ENCODE peak calls at places on chromosomes 6 and 20, in eight cellular contexts. Q is heart right ventricle; U is choroid plexus epithelial cell; E is fibroblast of pulmonary artery; Y is CD4-positive, alpha-beta T cell; A is uterus; I is GM12865; K is progenitor cell of endocrine pancreas. P is an unnamed sample.
A peak's percentile ranks its signal among the peaks of the same experiment; 100 is the strongest.

GRCh38 chr6:142696123-142696522 is 248.9 kb downstream of the HIVEP2 start:
- DNase-seq in E (no peak), I (no peak), K (no peak), Q (no peak), U (no peak), A (no peak), Y (no peak), P (no peak)

GRCh38 chr6:169141706-169142705 is 111.6 kb downstream of the THBS2 start:
- DNase-seq in U (no peak), E (peak; percentile 34), I (no peak), Q (peak; percentile 56), K (no peak), Y (no peak), A (peak; percentile 50), P (no peak)

GRCh38 chr6:18595774-18596528 is 208.8 kb downstream of the RNF144B start:
- DNase-seq in Q (peak; percentile 63), U (peak; percentile 83), A (peak; percentile 73), I (peak; percentile 65), Y (no peak), K (peak; percentile 54), E (peak; percentile 78), P (peak; percentile 40)

GRCh38 chr6:2579241-2579761 is 171.4 kb downstream of the MYLK4 start:
- DNase-seq in E (peak; percentile 57), Y (no peak), K (no peak), I (no peak), U (peak; percentile 46), Q (peak; percentile 60), A (no peak), P (no peak)

GRCh38 chr20:32158943-32159660 is 48.4 kb downstream of the PLAGL2 start:
- DNase-seq in E (peak; percentile 9), Q (no peak), K (no peak), U (no peak), A (no peak), Y (no peak), I (no peak), P (no peak)

GRCh38 chr6:38185752-38186151 is 366.2 kb downstream of the ZFAND3 start:
- DNase-seq in Y (no peak), U (no peak), Q (no peak), A (no peak), E (no peak), K (no peak), I (no peak), P (no peak)

GRCh38 chr6:402901-403658 is 11.5 kb downstream of the IRF4 start:
- DNase-seq in Y (no peak), A (no peak), I (peak; percentile 68), K (no peak), Q (no peak), U (no peak), E (no peak), P (no peak)

GRCh38 chr6:56363796-56364195 is 116.4 kb upstream of the COL21A1 start:
- DNase-seq in E (no peak), A (no peak), U (no peak), I (no peak), Y (no peak), Q (no peak), K (no peak), P (no peak)

GRCh38 chr6:52317841-52318581 is 33.5 kb upstream of the MCM3 start:
- DNase-seq in A (no peak), Y (no peak), U (peak; percentile 75), E (peak; percentile 52), I (peak; percentile 78), K (no peak), Q (no peak), P (peak; percentile 76)

GRCh38 chr20:56829788-56830385 is 200.8 kb downstream of the TFAP2C start:
- DNase-seq in K (no peak), Y (no peak), I (no peak), A (no peak), U (no peak), Q (no peak), E (no peak), P (no peak)

GRCh38 chr6:160036790-160037206 is 67.9 kb downstream of the IGF2R start:
- DNase-seq in I (no peak), Y (no peak), Q (peak; percentile 36), K (no peak), E (peak; percentile 83), U (no peak), A (peak; percentile 47), P (no peak)

GRCh38 chr6:70563540-70563939 is 3.2 kb upstream of the SDHAF4 start:
- DNase-seq in I (no peak), Y (no peak), E (peak; percentile 42), Q (no peak), A (peak; percentile 22), K (no peak), U (peak; percentile 41), P (no peak)

GRCh38 chr20:408843-409696 is 971 bp downstream of the RBCK1 start:
- DNase-seq in Y (no peak), Q (no peak), E (no peak), U (no peak), A (no peak), I (peak; percentile 58), K (no peak), P (no peak)

GRCh38 chr20:36830791-36831691 is 44.9 kb upstream of the TLDC2 start:
- DNase-seq in K (no peak), A (peak; percentile 76), I (no peak), E (peak; percentile 71), U (peak; percentile 23), Y (no peak), Q (peak; percentile 80), P (no peak)
- TF ChIP-seq CTCF in K (no peak), A (peak; percentile 52), I (no peak), E (peak; percentile 62), U (peak; percentile 60), Y (no peak), Q (no peak), P (no peak)

DNA sequence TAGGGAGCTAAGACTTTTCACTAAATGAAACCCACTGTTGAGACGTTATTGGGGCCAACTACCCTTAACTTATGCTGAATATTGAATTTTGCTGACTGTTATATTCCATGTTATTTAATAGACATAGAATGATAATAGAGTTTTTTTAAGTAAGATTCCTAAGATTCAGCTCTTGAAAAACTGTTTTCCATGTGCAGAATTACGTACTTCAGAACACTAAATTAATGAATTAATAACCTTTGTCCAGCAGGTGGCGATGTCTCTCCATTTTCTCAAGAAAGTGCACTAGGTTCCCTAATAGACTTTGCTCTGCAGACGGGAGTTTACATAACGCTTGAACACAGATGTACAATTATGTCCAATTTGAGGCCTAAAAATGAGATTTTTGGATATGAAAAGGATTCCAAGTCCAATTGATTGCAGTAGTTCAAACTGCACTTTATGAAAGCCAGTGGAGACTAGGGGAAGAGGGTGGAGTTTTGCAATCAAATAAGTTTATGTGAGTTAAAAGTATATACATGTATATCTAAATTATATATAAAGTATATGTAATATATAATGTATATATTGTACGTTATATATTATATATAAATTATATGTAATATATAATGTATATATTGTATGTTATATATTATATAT is 282.1 kb downstream of the UST start:
- DNase-seq in A (peak; percentile 82), I (peak; percentile 95), Q (peak; percentile 84), U (peak; percentile 98), Y (peak; percentile 33), E (peak; percentile 97), K (peak; percentile 24), P (peak; percentile 59)
- TF ChIP-seq CTCF in A (peak; percentile 81), I (peak; percentile 48), Q (peak; percentile 79), U (peak; percentile 69), Y (peak; percentile 86), E (peak; percentile 50), K (peak; percentile 82), P (peak; percentile 48)

GRCh38 chr20:44057698-44058675 is 129.0 kb downstream of the JPH2 start:
- DNase-seq in E (peak; percentile 66), K (no peak), Y (no peak), I (no peak), A (no peak), Q (no peak), U (no peak), P (no peak)

GRCh38 chr20:44053046-44053445 is 133.9 kb downstream of the JPH2 start:
- DNase-seq in Y (no peak), I (no peak), A (no peak), E (no peak), K (peak; percentile 5), U (no peak), Q (no peak), P (no peak)

GRCh38 chr20:44054849-44055248 is 132.1 kb downstream of the JPH2 start:
- DNase-seq in U (no peak), Q (no peak), E (no peak), A (no peak), I (no peak), Y (no peak), K (no peak), P (no peak)

GRCh38 chr20:44054118-44054517 is 132.9 kb downstream of the JPH2 start:
- DNase-seq in K (no peak), E (no peak), I (no peak), Y (no peak), A (no peak), Q (no peak), U (no peak), P (no peak)

DNA sequence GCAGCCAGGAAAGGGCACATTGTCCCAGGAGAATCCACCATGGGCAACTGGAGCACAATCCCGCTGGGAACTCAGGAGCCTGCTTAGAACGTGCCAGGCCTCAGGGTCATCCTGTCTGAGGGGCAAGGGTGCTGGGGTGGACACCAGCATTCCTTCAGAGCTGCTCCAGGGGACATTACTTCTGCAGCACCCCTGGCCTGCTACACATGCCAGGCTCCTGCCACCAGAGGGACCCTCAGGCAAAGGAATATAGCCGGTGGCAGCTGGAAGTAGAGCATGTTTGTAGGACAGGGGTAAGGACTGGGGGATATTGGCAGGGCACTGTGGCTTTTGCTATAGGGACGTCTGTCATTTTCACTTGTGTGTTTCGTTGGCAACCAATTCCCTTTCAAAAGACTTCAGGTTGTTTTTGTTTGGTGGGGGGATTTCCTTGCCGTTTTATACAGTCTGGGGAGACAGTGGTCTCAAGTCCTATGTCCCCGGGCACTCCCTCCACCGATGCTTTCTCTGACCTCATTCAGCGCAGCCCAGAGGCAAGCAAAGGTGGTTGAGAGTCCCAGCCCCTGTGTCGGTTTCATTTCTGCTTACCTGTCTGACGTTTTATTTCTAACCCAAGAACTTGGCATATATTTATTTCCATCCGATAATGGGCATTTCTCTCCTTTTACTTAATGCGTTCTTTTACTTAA is 130.8 kb downstream of the JPH2 start:
- DNase-seq in I (peak; percentile 50), Q (no peak), A (no peak), U (peak; percentile 38), Y (peak; percentile 54), E (no peak), K (peak; percentile 12), P (no peak)
- TF ChIP-seq CTCF in I (peak; percentile 20), Q (no peak), A (no peak), U (peak; percentile 67), Y (peak; percentile 71), E (peak; percentile 43), K (peak; percentile 65), P (peak; percentile 11)

DNA sequence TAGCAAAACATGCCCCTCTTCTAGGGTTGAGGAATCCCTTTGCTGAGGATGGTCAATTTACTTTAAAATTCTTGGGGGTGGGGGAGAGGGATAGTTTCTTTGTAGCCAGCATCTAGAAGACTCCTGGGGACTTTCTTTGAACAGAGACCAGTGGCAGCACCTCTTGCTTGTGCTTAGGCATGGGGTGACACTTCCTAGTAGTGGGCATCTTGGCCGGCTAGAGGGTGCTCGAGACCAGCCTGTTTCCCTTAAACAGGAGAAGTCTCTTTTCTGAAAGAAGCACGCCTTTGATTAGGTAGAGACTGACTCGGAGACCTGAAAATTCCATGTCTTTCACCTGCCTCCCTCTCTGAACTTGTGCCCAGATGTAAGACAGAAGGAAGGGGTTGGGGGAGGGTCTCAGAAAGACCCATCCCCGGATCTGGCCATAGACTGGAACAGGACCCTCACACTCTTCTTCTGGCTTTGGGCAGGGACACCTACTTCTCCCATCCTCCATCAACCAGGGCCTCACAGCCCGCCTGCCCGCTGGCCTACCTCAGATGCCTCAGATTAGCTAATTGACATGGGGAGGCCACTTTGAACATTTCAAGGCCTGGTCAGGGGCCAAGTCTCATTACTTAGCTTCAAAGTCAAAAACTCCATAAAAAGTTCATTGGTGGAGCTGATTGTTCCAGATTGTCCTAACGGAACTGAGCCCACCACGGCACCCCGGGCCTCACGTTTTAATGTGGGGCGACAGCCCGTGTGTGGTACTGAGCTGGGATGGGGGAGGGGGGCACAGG is 172.2 kb downstream of the CDC5L start:
- DNase-seq in Q (no peak), E (no peak), A (no peak), Y (no peak), K (no peak), U (no peak), I (peak; percentile 7), P (no peak)
- TF ChIP-seq CTCF in Q (no peak), E (no peak), A (no peak), Y (no peak), K (no peak), U (no peak), I (no peak), P (no peak)

P was measured in GM13976.